ENCODE peak calls at places on chromosomes 13 and 19, in five cellular contexts. Z is esophagus squamous epithelium; C is dorsolateral prefrontal cortex; X is effector memory CD4-positive, alpha-beta T cell; J is body of pancreas. Q is an unnamed sample. For H3K27me3, the result is how much of the 10 kb centered on the place peaks cover.

GRCh38 chr13:85436029-85436428 is 363.2 kb downstream of the SLITRK6 start:
- DNase-seq in Z (no peak), C (no peak), X (no peak), J (no peak), Q (no peak)

GRCh38 chr13:80297094-80297493 is 43.8 kb downstream of the SPRY2 start:
- DNase-seq in Z (no peak), C (no peak), X (no peak), J (no peak), Q (no peak)

GRCh38 chr13:110275931-110276552 is 30.9 kb downstream of the COL4A1 start:
- DNase-seq in Z (no peak), C (no peak), X (no peak), J (no peak), Q (no peak)

GRCh38 chr13:54185101-54185500 is 1156.5 kb downstream of the OLFM4 start:
- DNase-seq in Z (no peak), C (no peak), X (no peak), J (no peak), Q (no peak)

GRCh38 chr19:18496167-18496979 is 25.5 kb downstream of the ELL start:
- DNase-seq in Z (no peak), C (no peak), X (peak), J (peak), Q (no peak)

GRCh38 chr13:46675016-46675415 is 121.9 kb downstream of the ESD start:
- DNase-seq in Z (no peak), C (no peak), X (no peak), J (no peak), Q (no peak)

GRCh38 chr19:12364391-12365093 is 941 bp downstream of the ZNF442 start:
- DNase-seq in Z (no peak), C (peak), X (no peak), J (peak), Q (peak)

GRCh38 chr13:27022571-27023311 is 148.9 kb downstream of the USP12 start:
- DNase-seq in Z (no peak), C (peak), X (no peak), J (no peak), Q (no peak)

GRCh38 chr19:2180881-2181617 is 17.3 kb downstream of the DOT1L start:
- DNase-seq in Z (no peak), C (peak), X (no peak), J (no peak), Q (no peak)

GRCh38 chr19:919157-920050 is 2.3 kb downstream of the KISS1R start:
- DNase-seq in Z (no peak), C (no peak), X (no peak), J (no peak), Q (no peak)

GRCh38 chr13:33644607-33645543 is 173.1 kb upstream of the RFC3 start:
- DNase-seq in Z (no peak), C (no peak), X (no peak), J (peak), Q (no peak)

GRCh38 chr13:99342723-99343315 is 35.6 kb upstream of the GPR183 start:
- DNase-seq in Z (no peak), C (no peak), X (no peak), J (no peak), Q (no peak)

GRCh38 chr13:46321494-46322225 is 65.4 kb downstream of the RUBCNL start:
- DNase-seq in Z (no peak), C (peak), X (peak), J (peak), Q (peak)

GRCh38 chr13:48646791-48647190 is 6.9 kb upstream of the CYSLTR2 start:
- DNase-seq in Z (no peak), C (no peak), X (no peak), J (no peak), Q (no peak)

GRCh38 chr13:31970237-31970930 is 61.2 kb upstream of the FRY start:
- DNase-seq in Z (no peak), C (no peak), X (no peak), J (no peak), Q (no peak)

GRCh38 chr13:74132152-74132767 is 1.9 kb downstream of the KLF12 start:
- DNase-seq in Z (no peak), C (no peak), X (peak), J (no peak), Q (no peak)

GRCh38 chr13:94061316-94061715 is 418.2 kb downstream of the DCT start:
- DNase-seq in Z (no peak), C (no peak), X (no peak), J (no peak), Q (no peak)

GRCh38 chr13:38785490-38785889 is 98.6 kb downstream of the FREM2 start:
- DNase-seq in Z (no peak), C (no peak), X (no peak), J (no peak), Q (no peak)

GRCh38 chr19:8321067-8321759 is at the start of the genes NDUFA7 and RPS28:
- DNase-seq in Z (peak), C (peak), X (peak), J (peak), Q (peak)

GRCh38 chr19:35342430-35342829 is 5.3 kb upstream of the FFAR1 start:
- DNase-seq in Z (no peak), C (no peak), X (no peak), J (no peak), Q (no peak)

GRCh38 chr19:15293751-15294505 is 38.4 kb downstream of the BRD4 start:
- DNase-seq in Z (no peak), C (no peak), X (no peak), J (no peak), Q (no peak)

GRCh38 chr13:36343766-36344165 is 2.4 kb downstream of the SPART start:
- DNase-seq in Z (no peak), C (no peak), X (no peak), J (no peak), Q (no peak)

GRCh38 chr19:29484876-29485275 is 40.9 kb upstream of the VSTM2B start:
- DNase-seq in Z (no peak), C (no peak), X (no peak), J (no peak), Q (no peak)

GRCh38 chr13:99265162-99265822 is 7.1 kb upstream of the GPR18 start:
- DNase-seq in Z (no peak), C (no peak), X (no peak), J (no peak), Q (no peak)

GRCh38 chr19:36378625-36379509 is at the start of gene ZFP14:
- DNase-seq in Z (peak), C (peak), X (peak), J (peak), Q (peak)

GRCh38 chr13:77853701-77854100 is 64.9 kb downstream of the EDNRB start:
- DNase-seq in Z (no peak), C (no peak), X (no peak), J (no peak), Q (no peak)

GRCh38 chr13:85693889-85694511 is 105.2 kb downstream of the SLITRK6 start:
- DNase-seq in Z (no peak), C (no peak), X (no peak), J (no peak), Q (no peak)

GRCh38 chr13:66751691-66752090 is 478.4 kb downstream of the PCDH9 start:
- DNase-seq in Z (no peak), C (no peak), X (no peak), J (no peak), Q (no peak)

GRCh38 chr19:55176116-55176515 is 4.0 kb downstream of the SYT5 start:
- DNase-seq in Z (no peak), C (no peak), X (no peak), J (no peak), Q (no peak)

GRCh38 chr19:55173717-55174409 is 6.2 kb downstream of the SYT5 start:
- DNase-seq in Z (no peak), C (no peak), X (no peak), J (peak), Q (peak)

GRCh38 chr19:55174425-55175116 is 5.5 kb downstream of the SYT5 start:
- DNase-seq in Z (no peak), C (no peak), X (no peak), J (no peak), Q (no peak)

GRCh38 chr19:55173186-55173716 is 6.8 kb upstream of the DNAAF3 start:
- DNase-seq in Z (no peak), C (no peak), X (no peak), J (no peak), Q (no peak)

GRCh38 chr19:55175117-55175867 is 4.8 kb downstream of the SYT5 start:
- DNase-seq in Z (no peak), C (no peak), X (no peak), J (no peak), Q (no peak)
- H3K27me3 ChIP-seq in Z (under half), C (half or more), X (under half), J (under half), Q (under half)

DNA sequence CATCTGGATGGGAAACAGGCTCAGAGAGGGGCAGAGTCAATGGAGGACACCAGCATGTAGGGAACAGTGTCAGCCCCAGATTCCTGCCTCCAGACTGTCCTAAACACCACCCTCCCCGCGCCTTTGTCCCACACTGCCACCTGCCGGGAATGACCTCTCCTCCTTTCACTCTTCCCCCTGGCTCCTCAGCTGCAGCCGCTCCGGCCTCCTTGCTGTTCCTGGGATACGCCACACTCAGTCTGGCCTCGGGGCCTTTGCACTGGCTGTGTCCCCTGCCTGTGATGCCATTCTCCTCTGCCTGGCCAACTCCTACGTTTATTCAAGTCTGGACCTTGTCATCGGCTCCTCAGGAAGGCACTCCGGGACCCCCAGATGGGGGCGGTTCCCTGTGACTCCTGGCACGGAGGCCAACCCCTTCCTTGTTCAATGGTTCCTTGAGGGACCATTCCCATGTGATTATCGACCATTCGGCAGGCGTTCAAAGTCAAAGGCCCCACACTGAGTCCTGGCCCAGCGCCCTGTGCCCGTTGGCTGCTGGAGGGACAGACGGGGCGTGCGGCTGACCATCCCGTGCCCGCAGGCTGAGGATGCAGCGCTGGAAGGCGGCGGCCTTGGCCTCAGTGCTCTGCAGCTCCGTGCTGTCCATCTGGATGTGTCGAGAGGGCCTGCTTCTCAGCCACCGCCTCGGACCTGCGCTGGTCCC is 15.8 kb downstream of the FUT6 start:
- DNase-seq in Z (no peak), C (no peak), X (no peak), J (peak), Q (no peak)
- H3K27me3 ChIP-seq in Z (under half), C (under half), X (under half), J (under half), Q (under half)

GRCh38 chr19:33771308-33772101 is 25.2 kb upstream of the KCTD15 start:
- DNase-seq in Z (no peak), C (peak), X (peak), J (peak), Q (peak)
- H3K27me3 ChIP-seq in Z (under half), C (under half), X (under half), J (under half), Q (under half)

GRCh38 chr19:39497850-39498261 is 891 bp upstream of the DLL3 start:
- DNase-seq in Z (no peak), C (peak), X (no peak), J (no peak), Q (peak)

GRCh38 chr19:39499082-39499642 is 415 bp downstream of the DLL3 start:
- DNase-seq in Z (no peak), C (no peak), X (no peak), J (no peak), Q (no peak)

GRCh38 chr19:39499932-39500331 is 1.2 kb downstream of the DLL3 start:
- DNase-seq in Z (no peak), C (no peak), X (no peak), J (no peak), Q (no peak)

GRCh38 chr19:39500543-39500942 is 1.8 kb downstream of the DLL3 start:
- DNase-seq in Z (no peak), C (no peak), X (no peak), J (no peak), Q (no peak)

DNA sequence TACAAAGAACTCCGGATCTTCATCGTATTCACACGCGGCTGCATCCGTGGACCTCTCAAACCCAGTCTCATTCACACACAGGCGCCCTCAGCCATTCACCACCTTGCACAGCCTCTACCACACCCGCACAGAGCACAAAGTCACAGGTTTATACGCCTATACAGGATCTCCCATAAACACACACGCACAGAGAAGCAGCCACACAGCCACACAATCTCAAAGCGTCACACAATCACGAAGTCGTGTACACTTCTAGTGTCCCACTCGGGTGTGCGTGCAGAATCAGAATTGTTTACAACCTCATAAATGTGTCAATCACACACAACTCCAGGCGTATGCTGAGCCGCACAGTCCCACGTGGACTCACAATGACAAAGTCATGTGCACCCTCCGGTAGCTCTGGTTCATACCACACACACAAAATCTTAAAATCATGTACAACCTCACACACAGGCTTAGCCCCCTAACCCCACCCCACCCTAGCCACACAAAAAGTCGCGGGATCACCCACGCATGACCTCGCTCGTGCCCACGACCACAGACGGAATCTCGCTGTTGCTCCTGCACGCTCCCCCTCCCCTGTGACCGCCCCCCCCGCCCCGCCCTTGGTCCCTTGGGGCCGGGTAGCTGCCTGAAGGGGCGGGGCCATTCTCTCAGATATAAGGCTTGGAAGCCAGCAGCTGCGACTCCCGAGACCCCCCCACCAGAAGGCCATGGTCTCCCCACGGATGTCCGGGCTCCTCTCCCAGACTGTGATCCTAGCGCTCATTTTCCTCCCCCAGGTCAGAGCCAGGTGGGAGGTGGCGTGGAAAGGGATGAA is at the start of gene DLL3:
- DNase-seq in Z (no peak), C (no peak), X (no peak), J (no peak), Q (no peak)
- H3K27me3 ChIP-seq in Z (under half), C (half or more), X (under half), J (under half), Q (under half)

GRCh38 chr19:49064768-49065611 is at the start of gene NTF4:
- DNase-seq in Z (no peak), C (no peak), X (no peak), J (peak), Q (no peak)

GRCh38 chr19:49070416-49070815 is 2.1 kb downstream of the KCNA7 start:
- DNase-seq in Z (no peak), C (no peak), X (no peak), J (no peak), Q (no peak)

GRCh38 chr19:49069026-49069425 is 3.5 kb downstream of the KCNA7 start:
- DNase-seq in Z (no peak), C (no peak), X (no peak), J (no peak), Q (no peak)

GRCh38 chr19:49065905-49066512 is 1.4 kb upstream of the NTF4 start:
- DNase-seq in Z (no peak), C (no peak), X (no peak), J (no peak), Q (no peak)

DNA sequence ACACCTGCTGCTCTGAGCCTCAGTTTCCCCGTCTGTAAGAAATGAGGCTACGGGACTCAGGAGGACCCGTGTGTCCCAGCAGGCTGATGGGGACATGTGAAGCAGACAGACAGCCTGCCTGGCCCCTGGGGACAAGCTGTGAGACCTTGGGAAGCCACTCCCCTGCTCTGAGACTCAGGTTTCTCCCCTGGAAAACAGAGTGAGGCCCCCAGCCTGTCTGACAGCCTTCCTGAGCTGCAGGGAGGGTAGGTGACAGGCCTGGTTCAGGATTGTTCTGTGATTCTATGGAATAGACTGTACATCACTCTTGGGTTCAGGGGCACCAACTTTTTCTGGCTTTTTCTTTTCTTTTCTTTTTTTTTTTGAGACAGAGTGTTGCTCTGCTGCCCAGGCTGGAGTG is 2.9 kb upstream of the NTF4 start:
- DNase-seq in Z (no peak), C (no peak), X (no peak), J (no peak), Q (no peak)
- H3K27me3 ChIP-seq in Z (under half), C (half or more), X (under half), J (under half), Q (under half)

DNA sequence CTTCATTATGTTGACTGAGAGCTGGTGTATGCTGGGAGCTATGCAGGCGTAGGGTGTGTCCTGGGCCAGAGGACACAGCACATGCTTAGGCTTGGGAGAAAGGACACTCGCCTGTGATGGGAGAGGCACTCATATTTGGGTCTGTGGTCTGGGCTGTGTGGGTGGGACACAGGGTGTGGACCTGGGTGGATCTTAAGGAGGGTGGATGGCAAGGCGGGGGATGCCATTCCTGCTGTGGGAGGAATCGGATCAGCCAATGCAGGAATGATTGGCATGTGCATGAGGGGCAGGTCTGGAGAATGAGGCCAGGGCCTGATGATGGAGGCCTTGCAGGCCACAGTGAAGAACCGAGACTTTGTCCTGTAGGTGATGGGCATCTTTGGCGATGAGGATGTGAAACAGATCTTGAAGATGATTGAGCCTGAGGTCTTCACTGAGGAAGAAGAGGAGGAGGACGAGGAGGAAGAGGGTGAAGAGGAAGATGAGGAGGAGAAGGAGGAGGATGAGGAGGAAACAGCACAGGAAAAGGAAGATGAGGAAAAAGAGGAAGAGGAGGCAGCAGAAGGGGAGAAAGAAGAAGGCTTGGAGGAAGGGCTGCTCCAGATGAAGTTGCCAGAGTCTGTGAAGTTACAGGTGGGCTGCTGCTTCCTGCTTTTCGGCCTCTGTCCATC is 55.5 kb downstream of the RYR1 start:
- DNase-seq in Z (no peak), C (no peak), X (no peak), J (no peak), Q (no peak)
- H3K27me3 ChIP-seq in Z (under half), C (under half), X (under half), J (under half), Q (under half)